ENCODE peak calls at places on chromosome 19, in four cellular contexts. One of them, this sample, is unnamed.

GRCh38 chr19:15702590-15702930 is 25.3 kb upstream of the OR10H2 start:
- DNase-seq in DND-41: peak; percentile 22
- DNase-seq in PC-3: peak; percentile 42
- DNase-seq in thoracic aorta: no peak
- DNase-seq in this sample: peak; percentile 26

GRCh38 chr19:49968279-49968922 is 7.4 kb upstream of the SIGLEC11 start:
- DNase-seq in DND-41: no peak
- DNase-seq in PC-3: no peak
- DNase-seq in thoracic aorta: no peak
- DNase-seq in this sample: peak; percentile 9

GRCh38 chr19:56152644-56153043 is 11.6 kb downstream of the ZNF444 start:
- DNase-seq in DND-41: no peak
- DNase-seq in PC-3: no peak
- DNase-seq in thoracic aorta: no peak
- DNase-seq in this sample: no peak

GRCh38 chr19:23263870-23264590 is 13.8 kb upstream of the ZNF724 start:
- DNase-seq in DND-41: no peak
- DNase-seq in PC-3: no peak
- DNase-seq in thoracic aorta: no peak
- DNase-seq in this sample: peak; percentile 16

GRCh38 chr19:33796164-33797100 is at the start of gene KCTD15:
- DNase-seq in DND-41: no peak
- DNase-seq in PC-3: peak; percentile 16
- DNase-seq in thoracic aorta: no peak
- DNase-seq in this sample: peak; percentile 75

GRCh38 chr19:20259615-20260014 is 92.6 kb downstream of the ZNF486 start:
- DNase-seq in DND-41: no peak
- DNase-seq in PC-3: no peak
- DNase-seq in thoracic aorta: no peak
- DNase-seq in this sample: no peak

GRCh38 chr19:2806736-2807378 is 12.8 kb upstream of the ZNF554 start:
- DNase-seq in DND-41: no peak
- DNase-seq in PC-3: no peak
- DNase-seq in thoracic aorta: no peak
- DNase-seq in this sample: no peak

GRCh38 chr19:19591133-19591825 is 27.2 kb downstream of the PBX4 start:
- DNase-seq in DND-41: no peak
- DNase-seq in PC-3: peak; percentile 95
- DNase-seq in thoracic aorta: no peak
- DNase-seq in this sample: peak; percentile 98

GRCh38 chr19:16654151-16654550 is 5.8 kb downstream of the SMIM7 start:
- DNase-seq in DND-41: peak; percentile 13
- DNase-seq in PC-3: no peak
- DNase-seq in thoracic aorta: no peak
- DNase-seq in this sample: no peak

GRCh38 chr19:11356676-11357550 is 1.7 kb downstream of the PLPPR2 start:
- DNase-seq in DND-41: no peak
- DNase-seq in PC-3: no peak
- DNase-seq in thoracic aorta: no peak
- DNase-seq in this sample: no peak

GRCh38 chr19:18112989-18113478 is 15.5 kb downstream of the MAST3 start:
- DNase-seq in DND-41: peak; percentile 83
- DNase-seq in PC-3: peak; percentile 83
- DNase-seq in thoracic aorta: no peak
- DNase-seq in this sample: peak; percentile 87

GRCh38 chr19:50933640-50934039 is 19.2 kb downstream of the KLK5 start:
- DNase-seq in DND-41: no peak
- DNase-seq in PC-3: peak; percentile 96
- DNase-seq in thoracic aorta: no peak
- DNase-seq in this sample: peak; percentile 68

GRCh38 chr19:18477974-18478373 is 40.0 kb upstream of the ISYNA1 start:
- DNase-seq in DND-41: no peak
- DNase-seq in PC-3: no peak
- DNase-seq in thoracic aorta: no peak
- DNase-seq in this sample: no peak

GRCh38 chr19:3175761-3176714 is 2.5 kb upstream of the S1PR4 start:
- DNase-seq in DND-41: no peak
- DNase-seq in PC-3: peak; percentile 91
- DNase-seq in thoracic aorta: no peak
- DNase-seq in this sample: peak; percentile 89

GRCh38 chr19:2327773-2328400 is 499 bp downstream of the LSM7 start:
- DNase-seq in DND-41: peak; percentile 87
- DNase-seq in PC-3: peak; percentile 48
- DNase-seq in thoracic aorta: peak; percentile 19
- DNase-seq in this sample: peak; percentile 76

GRCh38 chr19:58468216-58468839 is 1.4 kb downstream of the ZNF324 start:
- DNase-seq in DND-41: no peak
- DNase-seq in PC-3: peak; percentile 38
- DNase-seq in thoracic aorta: no peak
- DNase-seq in this sample: peak; percentile 27

GRCh38 chr19:35644987-35645679 is 3.0 kb upstream of the COX6B1 start:
- DNase-seq in DND-41: peak; percentile 93
- DNase-seq in PC-3: peak; percentile 56
- DNase-seq in thoracic aorta: peak; percentile 68
- DNase-seq in this sample: peak; percentile 69

GRCh38 chr19:58558066-58558622 is at the start of gene UBE2M:
- DNase-seq in DND-41: peak; percentile 73
- DNase-seq in PC-3: no peak
- DNase-seq in thoracic aorta: no peak
- DNase-seq in this sample: peak; percentile 77

GRCh38 chr19:16024266-16025107 is 51.8 kb upstream of the TPM4 start:
- DNase-seq in DND-41: no peak
- DNase-seq in PC-3: no peak
- DNase-seq in thoracic aorta: no peak
- DNase-seq in this sample: no peak

GRCh38 chr19:3159565-3159964 is 19.0 kb upstream of the S1PR4 start:
- DNase-seq in DND-41: no peak
- DNase-seq in PC-3: no peak
- DNase-seq in thoracic aorta: no peak
- DNase-seq in this sample: no peak

GRCh38 chr19:3471954-3472655 is 8.2 kb downstream of the SMIM24 start:
- DNase-seq in DND-41: peak; percentile 57
- DNase-seq in PC-3: peak; percentile 8
- DNase-seq in thoracic aorta: no peak
- DNase-seq in this sample: no peak

GRCh38 chr19:35436477-35437141 is 11.4 kb upstream of the FFAR2 start:
- DNase-seq in DND-41: no peak
- DNase-seq in PC-3: peak; percentile 47
- DNase-seq in thoracic aorta: no peak
- DNase-seq in this sample: peak; percentile 39

GRCh38 chr19:35248310-35249145 is at the start of gene LSR:
- DNase-seq in DND-41: no peak
- DNase-seq in PC-3: peak; percentile 84
- DNase-seq in thoracic aorta: no peak
- DNase-seq in this sample: no peak

GRCh38 chr19:36142046-36142445 is 2.2 kb downstream of the CAPNS1 start:
- DNase-seq in DND-41: no peak
- DNase-seq in PC-3: no peak
- DNase-seq in thoracic aorta: no peak
- DNase-seq in this sample: no peak

DNA sequence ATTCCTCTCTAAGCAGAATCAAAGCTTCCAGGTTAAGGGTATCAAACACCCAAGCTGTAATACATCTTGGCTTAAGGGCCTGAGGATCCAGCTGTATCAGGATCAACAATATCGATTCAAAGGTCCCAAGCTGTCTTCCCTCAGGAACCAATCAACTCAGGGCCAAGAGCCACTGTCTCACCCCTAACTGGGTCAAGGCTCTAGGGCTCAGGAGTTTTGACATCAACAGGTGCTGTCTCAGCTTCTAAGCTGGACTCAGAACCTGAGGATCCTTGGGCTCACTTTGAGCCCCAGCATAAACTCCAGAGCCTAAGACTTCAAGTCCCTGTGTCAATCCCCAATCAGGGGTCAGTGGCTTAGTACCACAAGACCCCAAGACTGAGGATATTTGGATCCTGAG is 917 bp downstream of the FBXW9 start:
- DNase-seq in DND-41: no peak
- DNase-seq in PC-3: no peak
- DNase-seq in thoracic aorta: no peak
- DNase-seq in this sample: no peak
- H3K4me3 ChIP-seq in DND-41: peak overlapping the region; percentile 98
- H3K4me3 ChIP-seq in PC-3: peak overlapping the region; percentile 83
- H3K4me3 ChIP-seq in thoracic aorta: peak overlapping the region; percentile 97
- H3K4me3 ChIP-seq in this sample: peak overlapping the region; percentile 75

GRCh38 chr19:48303367-48303766 is 22.0 kb upstream of the EMP3 start:
- DNase-seq in DND-41: no peak
- DNase-seq in PC-3: no peak
- DNase-seq in thoracic aorta: no peak
- DNase-seq in this sample: no peak

GRCh38 chr19:48311384-48311783 is 14.0 kb upstream of the EMP3 start:
- DNase-seq in DND-41: no peak
- DNase-seq in PC-3: no peak
- DNase-seq in thoracic aorta: no peak
- DNase-seq in this sample: no peak

GRCh38 chr19:48303866-48304265 is 21.5 kb upstream of the EMP3 start:
- DNase-seq in DND-41: no peak
- DNase-seq in PC-3: no peak
- DNase-seq in thoracic aorta: no peak
- DNase-seq in this sample: no peak

GRCh38 chr19:48310227-48310626 is 15.1 kb upstream of the EMP3 start:
- DNase-seq in DND-41: no peak
- DNase-seq in PC-3: no peak
- DNase-seq in thoracic aorta: no peak
- DNase-seq in this sample: no peak

DNA sequence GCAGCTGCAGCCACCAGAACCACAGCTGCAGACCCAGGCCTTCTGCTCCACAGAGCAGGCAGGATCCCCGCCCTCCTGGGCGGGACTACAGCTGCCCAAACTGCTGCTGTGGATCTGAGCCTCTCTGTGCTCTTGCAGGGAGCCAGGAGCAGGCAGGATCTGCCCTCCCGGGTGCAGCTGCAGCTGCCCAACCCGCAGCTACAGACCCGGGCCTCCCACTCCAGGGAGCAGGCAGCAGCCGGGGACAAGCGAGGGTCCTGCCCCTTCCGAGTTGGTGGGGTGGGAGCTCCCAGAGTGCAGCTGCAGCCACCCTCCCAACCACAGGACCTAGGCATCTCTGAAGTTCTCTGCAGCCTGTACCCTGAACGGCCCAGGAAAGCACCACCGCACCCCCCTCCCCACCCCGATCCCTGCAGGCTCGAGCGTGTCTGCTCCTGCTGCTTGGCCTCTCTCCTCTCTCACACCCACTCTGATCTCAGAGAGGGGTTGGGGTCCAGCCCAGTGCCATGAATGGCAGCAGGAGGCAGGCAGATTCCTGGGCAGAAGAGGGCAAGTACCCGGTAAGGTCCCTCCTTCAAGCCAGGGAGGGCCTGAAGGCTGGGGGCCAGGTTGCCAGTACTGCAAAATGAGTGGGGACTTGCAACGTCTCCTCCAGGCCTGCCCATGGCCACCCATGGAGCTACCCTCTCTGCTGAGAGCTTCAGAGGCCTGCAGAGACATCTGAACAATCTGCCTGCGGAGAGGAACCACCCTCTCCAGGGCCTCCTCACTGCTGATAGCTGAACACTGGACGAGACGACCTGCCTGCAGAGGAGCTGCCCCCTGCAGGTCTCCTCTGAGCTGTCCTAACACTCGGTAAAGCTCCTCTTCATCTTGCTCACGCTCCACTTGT is 16.4 kb upstream of the EMP3 start:
- DNase-seq in DND-41: peak; percentile 96
- DNase-seq in PC-3: no peak
- DNase-seq in thoracic aorta: no peak
- DNase-seq in this sample: no peak
- H3K4me3 ChIP-seq in DND-41: peak overlapping the region; percentile 25
- H3K4me3 ChIP-seq in PC-3: no peak overlapping the region
- H3K4me3 ChIP-seq in thoracic aorta: no peak overlapping the region
- H3K4me3 ChIP-seq in this sample: no peak overlapping the region

DNA sequence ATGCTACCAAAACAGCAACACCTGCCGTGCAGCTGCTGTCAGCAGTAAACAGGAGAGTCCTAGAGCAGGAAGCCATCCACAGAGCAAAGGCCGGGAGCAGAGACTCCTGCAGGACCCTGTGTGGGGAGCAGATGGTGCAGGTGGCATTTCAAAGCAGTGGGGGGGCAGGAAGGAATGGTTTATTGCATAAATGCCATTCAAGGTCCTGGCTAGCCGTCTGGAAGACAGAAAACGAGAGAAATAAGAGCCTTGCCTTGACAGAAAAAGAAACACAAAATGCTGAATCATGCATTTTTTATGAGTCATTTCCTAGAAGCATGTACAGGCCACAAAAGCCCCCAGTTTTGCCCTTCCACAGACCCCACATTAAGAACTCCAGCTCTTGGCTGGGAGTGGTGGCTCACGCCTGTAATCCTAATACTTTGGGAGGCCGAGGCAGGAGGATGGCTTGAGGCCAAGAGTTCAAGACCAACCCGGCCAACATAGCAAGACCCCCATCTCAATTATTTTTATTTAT is 5.4 kb downstream of the RSPH6A start:
- DNase-seq in DND-41: peak; percentile 81
- DNase-seq in PC-3: peak; percentile 58
- DNase-seq in thoracic aorta: no peak
- DNase-seq in this sample: peak; percentile 58
- H3K4me3 ChIP-seq in DND-41: no peak overlapping the region
- H3K4me3 ChIP-seq in PC-3: no peak overlapping the region
- H3K4me3 ChIP-seq in thoracic aorta: no peak overlapping the region
- H3K4me3 ChIP-seq in this sample: peak overlapping the region; percentile 4

DNA sequence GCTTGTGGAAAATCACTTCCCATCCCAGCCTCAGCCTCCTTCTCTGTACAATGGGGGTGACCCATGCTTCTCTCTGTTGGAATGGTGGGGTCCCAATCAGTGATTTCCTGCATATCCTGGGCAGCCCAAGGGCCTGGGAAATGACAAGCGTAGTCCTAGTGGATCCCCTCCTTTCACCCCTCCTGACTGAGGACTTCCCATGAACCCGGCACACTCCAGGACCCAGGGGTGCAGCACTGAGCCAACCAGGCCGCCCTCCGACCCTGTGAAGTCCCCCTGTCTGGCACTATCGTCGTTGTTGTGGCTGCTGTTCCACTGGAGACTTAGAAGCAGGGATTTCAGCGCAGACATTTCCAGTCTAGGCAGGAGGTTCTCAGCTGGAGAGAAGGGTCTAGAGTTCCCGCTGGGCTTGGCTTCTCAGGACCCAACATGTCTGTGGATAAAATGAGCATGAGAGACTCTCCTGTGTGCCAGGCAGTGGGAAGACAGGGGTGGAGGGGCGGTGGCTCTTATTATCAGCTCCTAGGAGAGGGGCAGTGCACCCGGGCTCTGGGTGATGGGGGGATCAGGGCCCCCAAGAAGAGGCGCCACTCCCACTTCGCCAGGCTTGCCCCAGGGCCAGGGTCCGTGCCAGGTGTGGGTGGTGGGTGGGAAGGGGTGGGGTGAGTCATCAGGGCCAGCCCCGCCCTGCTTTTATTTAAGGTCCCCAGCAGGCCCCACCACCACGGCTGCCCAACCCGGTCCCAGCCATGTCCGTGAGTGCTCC is at the start of gene LGALS7B:
- DNase-seq in DND-41: no peak
- DNase-seq in PC-3: no peak
- DNase-seq in thoracic aorta: no peak
- DNase-seq in this sample: no peak
- H3K4me3 ChIP-seq in DND-41: no peak within 1 kb of the TSS
- H3K4me3 ChIP-seq in PC-3: no peak within 1 kb of the TSS
- H3K4me3 ChIP-seq in thoracic aorta: no peak within 1 kb of the TSS
- H3K4me3 ChIP-seq in this sample: no peak within 1 kb of the TSS

GRCh38 chr19:8511573-8512101 is 2.3 kb downstream of the ZNF414 start:
- DNase-seq in DND-41: no peak
- DNase-seq in PC-3: no peak
- DNase-seq in thoracic aorta: no peak
- DNase-seq in this sample: no peak
- H3K4me3 ChIP-seq in DND-41: no peak overlapping the region
- H3K4me3 ChIP-seq in PC-3: no peak overlapping the region
- H3K4me3 ChIP-seq in thoracic aorta: no peak overlapping the region
- H3K4me3 ChIP-seq in this sample: no peak overlapping the region